ENCODE peak calls at places on chromosomes 13 and 19, in five cellular contexts. W is left lung, M is GM06990, F is tibial nerve, Z is fibroblast of pulmonary artery. T is an unnamed sample.

GRCh38 chr13:111629933-111630332 is 309.5 kb downstream of the TEX29 start:
- DNase-seq in W (no peak), M (no peak), F (no peak), Z (no peak), T (no peak)

GRCh38 chr13:106911602-106912001 is 343.7 kb upstream of the ARGLU1 start:
- DNase-seq in W (no peak), M (no peak), F (no peak), Z (peak), T (no peak)

GRCh38 chr19:50418186-50419021 is at the start of gene SPIB:
- DNase-seq in W (no peak), M (peak), F (no peak), Z (no peak), T (no peak)

GRCh38 chr19:9039728-9040127 is 29.5 kb upstream of the MUC16 start:
- DNase-seq in W (no peak), M (no peak), F (no peak), Z (no peak), T (no peak)

GRCh38 chr19:17553256-17553655 is 2.2 kb upstream of the COLGALT1 start:
- DNase-seq in W (no peak), M (no peak), F (peak), Z (peak), T (peak)

GRCh38 chr13:114328034-114328433 is 13.7 kb downstream of the CHAMP1 start:
- DNase-seq in W (no peak), M (no peak), F (no peak), Z (no peak), T (no peak)

GRCh38 chr19:2460245-2460644 is 3.5 kb upstream of the LMNB2 start:
- DNase-seq in W (no peak), M (no peak), F (no peak), Z (no peak), T (no peak)

GRCh38 chr13:106381083-106381482 is 154.4 kb downstream of the EFNB2 start:
- DNase-seq in W (no peak), M (no peak), F (no peak), Z (peak), T (no peak)

GRCh38 chr13:107450931-107451330 is 764.4 kb downstream of the LIG4 start:
- DNase-seq in W (peak), M (no peak), F (peak), Z (peak), T (no peak)

GRCh38 chr13:30396434-30397075 is 25.7 kb upstream of the UBE2L5 start:
- DNase-seq in W (no peak), M (peak), F (no peak), Z (peak), T (peak)

GRCh38 chr13:40963927-40964326 is 55.2 kb downstream of the ELF1 start:
- DNase-seq in W (no peak), M (no peak), F (no peak), Z (peak), T (peak)

GRCh38 chr19:2648528-2648937 is 54.0 kb downstream of the GNG7 start:
- DNase-seq in W (peak), M (peak), F (peak), Z (peak), T (peak)

GRCh38 chr19:48613024-48613851 is 1.6 kb downstream of the FAM83E start:
- DNase-seq in W (peak), M (no peak), F (no peak), Z (no peak), T (peak)

GRCh38 chr19:1315470-1316166 is 29.9 kb downstream of the EFNA2 start:
- DNase-seq in W (peak), M (peak), F (no peak), Z (peak), T (no peak)

GRCh38 chr13:31227063-31227462 is 27.3 kb downstream of the B3GLCT start:
- DNase-seq in W (no peak), M (no peak), F (no peak), Z (peak), T (peak)

GRCh38 chr13:67330149-67330548 is 100.0 kb upstream of the PCDH9 start:
- DNase-seq in W (no peak), M (no peak), F (no peak), Z (no peak), T (no peak)

GRCh38 chr19:2175742-2176141 is 12.0 kb downstream of the DOT1L start:
- DNase-seq in W (no peak), M (no peak), F (no peak), Z (no peak), T (no peak)

GRCh38 chr19:40394816-40395210 is 4.8 kb upstream of the HIPK4 start:
- DNase-seq in W (no peak), M (no peak), F (no peak), Z (no peak), T (no peak)

GRCh38 chr19:45779231-45780145 is 2.8 kb downstream of the DMPK start:
- DNase-seq in W (peak), M (peak), F (peak), Z (peak), T (no peak)

GRCh38 chr19:19866599-19867248 is 1.0 kb downstream of the ZNF253 start:
- DNase-seq in W (no peak), M (peak), F (no peak), Z (peak), T (no peak)

GRCh38 chr13:80082396-80083096 is 258.4 kb downstream of the SPRY2 start:
- DNase-seq in W (no peak), M (no peak), F (no peak), Z (peak), T (peak)

GRCh38 chr13:80695841-80696240 is 354.9 kb upstream of the SPRY2 start:
- DNase-seq in W (no peak), M (no peak), F (no peak), Z (peak), T (no peak)

GRCh38 chr13:77509221-77509620 is 26.3 kb upstream of the SCEL start:
- DNase-seq in W (no peak), M (no peak), F (no peak), Z (peak), T (no peak)

GRCh38 chr13:24863748-24864540 is 100.0 kb downstream of the RNF17 start:
- DNase-seq in W (no peak), M (no peak), F (no peak), Z (no peak), T (no peak)

GRCh38 chr19:41206926-41207750 is 11.9 kb upstream of the AXL start:
- DNase-seq in W (no peak), M (no peak), F (peak), Z (no peak), T (no peak)

GRCh38 chr19:3270908-3271307 is 46.4 kb downstream of the CELF5 start:
- DNase-seq in W (no peak), M (no peak), F (no peak), Z (peak), T (peak)

GRCh38 chr13:51614350-51614786 is 30.1 kb downstream of the WDFY2 start:
- DNase-seq in W (no peak), M (peak), F (no peak), Z (no peak), T (peak)

GRCh38 chr19:17540174-17540573 is 15.3 kb upstream of the COLGALT1 start:
- DNase-seq in W (peak), M (no peak), F (no peak), Z (no peak), T (no peak)

GRCh38 chr19:3360494-3361383 is 5.6 kb upstream of the NFIC start:
- DNase-seq in W (peak), M (peak), F (no peak), Z (no peak), T (no peak)

GRCh38 chr13:20190481-20191310 is 2.0 kb downstream of the GJB2 start:
- DNase-seq in W (no peak), M (no peak), F (no peak), Z (peak), T (peak)

GRCh38 chr13:72104656-72105180 is 237.7 kb upstream of the DACH1 start:
- DNase-seq in W (no peak), M (no peak), F (no peak), Z (peak), T (no peak)

GRCh38 chr19:49837009-49837310 is 14.0 kb upstream of the PTOV1 start:
- DNase-seq in W (no peak), M (no peak), F (no peak), Z (no peak), T (no peak)

GRCh38 chr13:21402586-21403307 is 56.4 kb downstream of the ZDHHC20 start:
- DNase-seq in W (no peak), M (no peak), F (no peak), Z (peak), T (peak)

GRCh38 chr19:45508931-45509691 is 1.8 kb downstream of the VASP start:
- DNase-seq in W (peak), M (peak), F (peak), Z (peak), T (peak)

GRCh38 chr13:111951982-111952565 is 114.9 kb upstream of the SOX1 start:
- DNase-seq in W (peak), M (no peak), F (no peak), Z (no peak), T (no peak)

GRCh38 chr19:958967-959685 is 25.0 kb upstream of the WDR18 start:
- DNase-seq in W (no peak), M (no peak), F (no peak), Z (peak), T (peak)

GRCh38 chr13:45108716-45109706 is 11.3 kb upstream of the GTF2F2 start:
- DNase-seq in W (no peak), M (peak), F (no peak), Z (no peak), T (no peak)

GRCh38 chr13:102039264-102039663 is 362.6 kb downstream of the FGF14 start:
- DNase-seq in W (no peak), M (no peak), F (no peak), Z (no peak), T (no peak)

GRCh38 chr19:3613765-3614661 is 7.3 kb upstream of the TBXA2R start:
- DNase-seq in W (peak), M (no peak), F (no peak), Z (no peak), T (no peak)

GRCh38 chr13:113245858-113246791 is 36.7 kb downstream of the CUL4A start:
- DNase-seq in W (no peak), M (no peak), F (no peak), Z (peak), T (no peak)
- TF ChIP-seq CTCF in W (peak), M (peak), F (no peak), Z (peak), T (peak)

DNA sequence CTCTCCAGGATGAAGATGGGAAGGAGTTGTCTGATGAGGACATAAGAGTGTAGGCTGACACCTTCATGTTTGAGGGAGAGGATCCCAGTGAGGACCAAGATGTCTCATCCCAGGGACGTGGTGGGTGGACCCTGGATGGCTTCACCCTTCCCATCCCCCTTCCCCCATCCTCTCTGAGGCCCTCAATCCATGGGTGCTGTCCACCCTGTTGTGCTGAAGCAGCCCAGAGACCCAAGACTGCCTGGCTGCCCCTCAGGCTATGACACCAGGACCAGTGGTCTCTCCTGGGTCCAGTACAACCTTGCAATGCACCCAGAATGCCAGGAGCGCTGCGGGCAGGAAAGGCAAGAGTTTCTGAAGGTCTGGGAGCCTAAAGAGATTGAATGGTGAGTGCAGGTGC is 3.4 kb upstream of the CYP4F12 start:
- DNase-seq in W (no peak), M (no peak), F (no peak), Z (no peak), T (no peak)
- TF ChIP-seq CTCF in W (no peak), M (no peak), F (no peak), Z (no peak), T (no peak)

GRCh38 chr19:46850228-46851203 is at the start of gene AP2S1:
- DNase-seq in W (peak), M (peak), F (peak), Z (peak), T (peak)
- TF ChIP-seq CTCF in W (no peak), M (no peak), F (peak), Z (no peak), T (no peak)

GRCh38 chr13:27338816-27339215 is 68.2 kb downstream of the RASL11A start:
- DNase-seq in W (no peak), M (no peak), F (no peak), Z (no peak), T (no peak)
- TF ChIP-seq CTCF in W (no peak), M (peak), F (no peak), Z (peak), T (peak)

DNA sequence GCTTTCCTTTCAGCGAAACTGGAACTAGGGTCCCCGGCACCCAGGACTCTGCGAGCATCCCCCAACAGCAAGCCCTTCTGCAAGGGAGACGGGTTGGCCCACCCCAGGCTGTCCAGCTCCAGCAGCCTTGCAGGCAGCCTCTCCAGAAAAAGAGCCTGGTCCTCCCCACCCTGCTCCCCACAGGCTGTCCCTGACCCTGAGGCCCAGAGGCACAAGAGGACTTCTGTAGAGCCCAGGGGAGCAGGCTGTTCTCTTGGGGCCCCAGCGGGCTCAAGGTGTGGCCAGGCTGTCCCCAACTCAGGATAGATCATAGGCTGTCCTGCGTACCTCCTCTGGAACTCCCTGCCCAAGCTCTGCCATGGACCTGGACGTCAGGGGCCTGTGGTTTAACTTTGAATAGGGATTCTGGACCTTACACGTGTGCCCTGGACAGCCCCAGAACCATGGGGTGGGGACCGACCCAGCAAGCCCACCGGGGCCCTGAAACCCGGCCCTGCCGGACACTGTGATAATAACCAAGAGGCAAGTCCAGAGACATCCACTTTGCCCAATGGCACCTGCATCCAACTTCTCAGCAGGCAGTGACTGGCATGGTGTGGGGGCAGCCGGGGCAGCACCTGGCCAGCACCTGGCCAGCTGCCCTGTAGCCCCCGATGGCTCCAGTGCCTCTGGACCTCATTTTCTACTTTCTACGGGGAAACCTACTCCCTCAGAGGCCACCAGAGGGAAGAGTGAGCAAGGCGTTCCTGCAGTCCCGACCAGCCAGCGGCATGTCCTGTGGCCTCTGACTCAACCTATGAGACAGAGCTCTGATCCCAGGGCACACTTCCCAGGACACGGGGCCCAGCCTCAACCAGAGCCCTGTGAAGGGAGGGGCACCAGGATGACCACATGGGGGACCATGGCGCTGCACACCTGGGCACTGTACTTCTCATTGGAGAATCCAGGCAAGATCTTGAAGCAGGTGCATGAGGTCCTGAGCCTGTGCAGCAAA is 50.9 kb upstream of the TPM4 start:
- DNase-seq in W (no peak), M (no peak), F (no peak), Z (peak), T (peak)
- TF ChIP-seq CTCF in W (no peak), M (peak), F (peak), Z (peak), T (peak)

DNA sequence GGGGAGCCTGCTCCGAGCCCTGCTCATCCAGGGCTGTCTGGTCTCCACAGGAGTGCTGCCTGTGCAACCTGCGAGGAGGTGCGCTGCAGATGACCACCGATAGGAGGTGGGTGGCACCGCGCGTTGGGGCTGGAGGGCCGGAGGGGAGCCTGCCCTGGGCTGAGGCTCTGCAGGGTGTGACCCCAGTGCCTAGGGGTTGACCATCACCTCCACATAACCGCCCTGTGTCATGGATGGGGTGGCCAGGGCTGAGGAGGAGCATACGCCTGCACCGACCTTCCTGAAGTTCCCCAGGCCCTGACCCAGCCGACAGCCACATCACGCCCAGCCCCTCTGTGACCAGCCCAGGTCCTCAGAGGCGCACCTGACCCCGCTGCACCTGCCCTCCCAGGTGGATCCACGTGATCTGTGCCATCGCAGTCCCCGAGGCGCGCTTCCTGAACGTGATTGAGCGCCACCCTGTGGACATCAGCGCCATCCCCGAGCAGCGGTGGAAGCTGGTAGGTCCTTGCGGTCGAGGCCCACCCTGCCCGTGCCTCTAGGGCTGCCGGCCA is 168.7 kb downstream of the KDM4B start:
- DNase-seq in W (peak), M (no peak), F (no peak), Z (no peak), T (no peak)
- TF ChIP-seq CTCF in W (no peak), M (peak), F (peak), Z (no peak), T (peak)

DNA sequence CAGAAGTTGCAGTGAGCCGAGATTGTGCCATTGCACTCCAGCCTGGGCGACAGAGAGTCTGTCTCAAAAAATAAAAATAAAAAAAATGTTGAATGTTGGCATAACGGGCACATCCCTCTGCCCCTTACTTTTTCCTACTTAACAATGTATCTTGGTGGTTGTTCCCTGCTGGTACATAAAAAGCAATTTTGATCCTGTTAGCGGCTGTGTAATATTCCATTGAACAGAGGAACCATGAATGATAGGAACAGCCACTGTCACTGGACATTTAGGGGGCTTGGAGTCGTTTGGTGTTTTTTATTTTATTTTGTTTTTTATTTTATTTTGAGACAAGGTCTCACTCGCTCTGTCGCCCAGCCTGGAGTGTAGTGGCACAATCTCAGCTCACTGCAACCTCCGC is 10.4 kb upstream of the NCCRP1 start:
- DNase-seq in W (no peak), M (no peak), F (no peak), Z (no peak), T (no peak)
- TF ChIP-seq CTCF in W (no peak), M (no peak), F (no peak), Z (no peak), T (no peak)

GRCh38 chr19:11457115-11457514 is 21.7 kb downstream of the PRKCSH start:
- DNase-seq in W (peak), M (no peak), F (no peak), Z (no peak), T (no peak)

GRCh38 chr19:11457831-11458230 is 22.4 kb downstream of the PRKCSH start:
- DNase-seq in W (no peak), M (no peak), F (no peak), Z (no peak), T (no peak)

GRCh38 chr19:11461453-11461852 is 19.4 kb downstream of the ELAVL3 start:
- DNase-seq in W (no peak), M (no peak), F (no peak), Z (no peak), T (no peak)

GRCh38 chr19:11458236-11458900 is 22.5 kb downstream of the ELAVL3 start:
- DNase-seq in W (no peak), M (no peak), F (no peak), Z (no peak), T (no peak)

GRCh38 chr19:11460207-11460606 is 20.6 kb downstream of the ELAVL3 start:
- DNase-seq in W (no peak), M (no peak), F (no peak), Z (no peak), T (no peak)
- TF ChIP-seq CTCF in W (no peak), M (peak), F (no peak), Z (peak), T (peak)